ENCODE peak calls at places on chromosomes 4 and X, in seven cellular contexts. S is brain microvascular endothelial cell, W is progenitor cell of endocrine pancreas, U is fibroblast of pulmonary artery, P is left lung, A is endothelial cell of umbilical vein, G is GM20000. B is an unnamed sample.

GRCh38 chr4:25795566-25796454 is 67.0 kb downstream of the SEL1L3 start:
- DNase-seq in S (peak), W (no peak), U (peak), P (no peak), A (no peak), G (no peak), B (no peak)

GRCh38 chr4:124455671-124456070 is 256.9 kb downstream of the ANKRD50 start:
- DNase-seq in S (no peak), W (no peak), U (no peak), P (no peak), A (no peak), G (no peak), B (no peak)

GRCh38 chr4:81786063-81786763 is 314.5 kb upstream of the RASGEF1B start:
- DNase-seq in S (peak), W (no peak), U (peak), P (no peak), A (peak), G (no peak), B (no peak)

GRCh38 chrX:39848243-39848642 is 249.5 kb downstream of the BCOR start:
- DNase-seq in S (no peak), W (no peak), U (peak), P (no peak), A (peak), G (no peak), B (no peak)

GRCh38 chr4:107853444-107854325 is 29.0 kb downstream of the SGMS2 start:
- DNase-seq in S (peak), W (no peak), U (peak), P (no peak), A (peak), G (no peak), B (no peak)

GRCh38 chr4:181971411-181971810 is 271.8 kb upstream of the TENM3 start:
- DNase-seq in S (no peak), W (no peak), U (no peak), P (no peak), A (no peak), G (peak), B (no peak)

GRCh38 chr4:151930372-151930771 is 169.6 kb upstream of the GATB start:
- DNase-seq in S (no peak), W (no peak), U (no peak), P (no peak), A (no peak), G (no peak), B (no peak)

GRCh38 chrX:52598886-52599285 is 55.8 kb downstream of the SSX7 start:
- DNase-seq in S (no peak), W (no peak), U (no peak), P (no peak), A (no peak), G (no peak), B (no peak)

GRCh38 chr4:65195002-65195401 is 475.3 kb downstream of the EPHA5 start:
- DNase-seq in S (no peak), W (no peak), U (no peak), P (peak), A (no peak), G (no peak), B (no peak)

GRCh38 chrX:106479920-106480319 is 131.9 kb upstream of the RADX start:
- DNase-seq in S (no peak), W (no peak), U (no peak), P (no peak), A (no peak), G (no peak), B (no peak)

GRCh38 chrX:112868586-112868985 is 28.0 kb upstream of the AMOT start:
- DNase-seq in S (no peak), W (no peak), U (no peak), P (no peak), A (no peak), G (no peak), B (no peak)

GRCh38 chr4:10164877-10165283 is 48.3 kb upstream of the WDR1 start:
- DNase-seq in S (peak), W (no peak), U (peak), P (no peak), A (peak), G (peak), B (peak)

GRCh38 chrX:142428916-142429315 is 223.8 kb upstream of the MAGEC2 start:
- DNase-seq in S (no peak), W (no peak), U (no peak), P (no peak), A (no peak), G (no peak), B (no peak)

GRCh38 chr4:185352741-185353140 is 43.0 kb downstream of the LRP2BP start:
- DNase-seq in S (no peak), W (no peak), U (no peak), P (no peak), A (no peak), G (no peak), B (no peak)

GRCh38 chrX:39895228-39896110 is 202.3 kb downstream of the BCOR start:
- DNase-seq in S (no peak), W (no peak), U (no peak), P (no peak), A (no peak), G (no peak), B (no peak)

GRCh38 chrX:48606091-48606490 is 8.8 kb downstream of the WDR13 start:
- DNase-seq in S (no peak), W (no peak), U (no peak), P (no peak), A (no peak), G (no peak), B (no peak)
- TF ChIP-seq CTCF in S (peak), W (no peak), U (no peak), P (no peak), A (peak), G (no peak), B (no peak)

DNA sequence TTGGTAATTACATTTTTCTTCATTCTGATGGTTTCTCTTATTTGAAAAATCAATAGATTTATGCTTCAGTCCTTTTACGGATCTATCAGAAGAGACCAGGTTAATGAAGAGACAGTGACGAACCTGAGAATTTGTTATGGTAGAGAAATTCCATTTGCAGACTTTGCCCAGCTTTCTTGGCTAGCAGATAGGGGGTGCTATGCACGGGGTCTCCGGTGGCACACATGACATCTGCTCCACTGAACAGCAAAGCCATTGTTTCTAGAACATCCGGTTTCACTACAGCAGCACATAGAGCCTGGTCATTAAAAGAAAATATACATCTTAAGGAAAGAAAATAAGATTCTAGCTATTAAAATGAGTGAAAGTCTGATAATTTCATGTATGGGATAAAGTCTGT is 85.1 kb downstream of the ARAP2 start:
- DNase-seq in S (no peak), W (no peak), U (no peak), P (no peak), A (no peak), G (no peak), B (no peak)
- TF ChIP-seq CTCF in S (peak), W (no peak), U (no peak), P (no peak), A (no peak), G (no peak), B (no peak)

DNA sequence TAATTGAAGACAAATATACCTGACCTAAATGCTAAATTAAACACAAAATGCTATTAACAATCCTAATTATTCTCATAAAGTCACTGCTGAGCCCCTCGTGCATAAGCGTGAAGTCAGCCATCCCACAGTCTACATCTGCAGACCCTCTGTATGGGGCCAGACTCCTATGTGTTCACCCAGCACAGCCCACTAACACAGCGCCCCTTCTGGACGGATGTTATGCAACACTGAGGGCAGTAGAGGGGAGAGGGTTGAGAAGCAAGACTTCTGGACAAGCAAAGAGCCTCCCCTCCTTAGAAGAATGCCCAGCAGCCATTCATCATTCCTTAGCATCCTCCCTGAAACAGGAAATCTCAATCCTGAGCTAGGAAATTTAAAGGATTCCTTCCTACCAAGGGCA is 7.9 kb downstream of the TRPC3 start:
- DNase-seq in S (no peak), W (no peak), U (no peak), P (no peak), A (no peak), G (peak), B (peak)
- TF ChIP-seq CTCF in S (peak), W (peak), U (peak), P (no peak), A (peak), G (peak), B (no peak)

GRCh38 chrX:109536439-109537323 is at the start of gene NXT2:
- DNase-seq in S (peak), W (peak), U (peak), P (peak), A (peak), G (peak), B (peak)
- TF ChIP-seq CTCF in S (no peak), W (no peak), U (no peak), P (no peak), A (no peak), G (no peak), B (no peak)

GRCh38 chr4:110512901-110513300 is 36.9 kb downstream of the ENPEP start:
- DNase-seq in S (no peak), W (no peak), U (no peak), P (no peak), A (no peak), G (no peak), B (no peak)

GRCh38 chr4:110515676-110516075 is 39.7 kb downstream of the ENPEP start:
- DNase-seq in S (no peak), W (no peak), U (no peak), P (no peak), A (no peak), G (no peak), B (no peak)

GRCh38 chr4:110514889-110515479 is 39.0 kb downstream of the ENPEP start:
- DNase-seq in S (no peak), W (no peak), U (peak), P (no peak), A (peak), G (peak), B (no peak)

GRCh38 chr4:110518889-110519490 is 43.0 kb downstream of the ENPEP start:
- DNase-seq in S (peak), W (no peak), U (peak), P (no peak), A (peak), G (peak), B (peak)

GRCh38 chr4:110516106-110516922 is 40.4 kb downstream of the ENPEP start:
- DNase-seq in S (peak), W (peak), U (peak), P (no peak), A (peak), G (peak), B (peak)
- TF ChIP-seq CTCF in S (peak), W (peak), U (peak), P (peak), A (peak), G (peak), B (peak)